ENCODE peak calls at places on chromosomes 12 and 14, in nine cellular contexts. B, S, A, G, M, O, Q, F and X are unnamed samples.

GRCh38 chr14:22549981-22550670 is 38.9 kb downstream of the DAD1 start:
- DNase-seq in S (peak), M (peak), F (no peak), O (no peak), Q (peak), B (peak), A (no peak), G (no peak), X (peak)

GRCh38 chr14:35140718-35141581 is 18.6 kb downstream of the PRORP start:
- DNase-seq in G (no peak), M (no peak), Q (no peak), B (no peak), O (peak), A (no peak), F (no peak), S (peak), X (peak)

GRCh38 chr12:88052686-88053085 is 23.5 kb upstream of the C12orf50 start:
- DNase-seq in A (no peak), S (no peak), F (no peak), B (peak), G (peak), O (peak), Q (no peak), M (no peak), X (peak)

GRCh38 chr12:124713041-124713435 is 145.6 kb upstream of the NCOR2 start:
- DNase-seq in G (no peak), O (no peak), F (no peak), M (no peak), S (no peak), Q (no peak), B (no peak), A (no peak), X (no peak)

GRCh38 chr14:76929927-76930326 is 98.6 kb downstream of the IRF2BPL start:
- DNase-seq in O (no peak), Q (no peak), F (no peak), G (no peak), S (peak), B (no peak), A (no peak), M (peak), X (no peak)

GRCh38 chr12:106247731-106248176 is at the start of gene CKAP4:
- DNase-seq in G (no peak), M (peak), B (peak), O (peak), Q (peak), A (no peak), F (peak), S (peak), X (peak)

GRCh38 chr14:30142216-30142615 is 214.6 kb upstream of the PRKD1 start:
- DNase-seq in S (no peak), A (no peak), B (no peak), Q (no peak), O (no peak), M (no peak), F (no peak), G (no peak), X (no peak)

GRCh38 chr12:34303091-34303870 is 281.0 kb downstream of the ALG10 start:
- DNase-seq in Q (no peak), G (no peak), F (no peak), A (no peak), O (no peak), B (no peak), M (no peak), S (no peak), X (no peak)

GRCh38 chr14:73753887-73754880 is 40.0 kb upstream of the PNMA1 start:
- DNase-seq in O (peak), G (peak), B (no peak), S (no peak), F (no peak), A (no peak), M (no peak), Q (no peak), X (no peak)

GRCh38 chr14:86640288-86640687 is 1110.3 kb downstream of the FLRT2 start:
- DNase-seq in F (no peak), B (no peak), M (no peak), G (no peak), Q (no peak), S (no peak), O (no peak), A (no peak), X (no peak)

GRCh38 chr14:34232790-34233189 is 229.2 kb downstream of the SPTSSA start:
- DNase-seq in Q (no peak), F (no peak), A (no peak), O (no peak), B (no peak), G (no peak), S (no peak), M (no peak), X (no peak)

GRCh38 chr12:105822131-105823103 is 316.3 kb downstream of the NUAK1 start:
- DNase-seq in A (no peak), Q (no peak), B (no peak), M (no peak), F (no peak), S (no peak), O (no peak), G (no peak), X (peak)

GRCh38 chr14:29643415-29644206 is 284.0 kb downstream of the PRKD1 start:
- DNase-seq in A (no peak), M (no peak), G (no peak), F (no peak), Q (no peak), B (no peak), S (no peak), O (peak), X (peak)

GRCh38 chr14:30195946-30196345 is 268.3 kb upstream of the PRKD1 start:
- DNase-seq in B (no peak), S (no peak), F (no peak), G (no peak), A (no peak), M (no peak), O (no peak), Q (no peak), X (peak)

GRCh38 chr12:67915335-67915851 is 73.9 kb upstream of the IFNG-AS1 start:
- DNase-seq in M (no peak), O (no peak), Q (no peak), G (no peak), B (no peak), F (no peak), A (no peak), S (no peak), X (no peak)

GRCh38 chr14:43359317-43359716 is 1147.8 kb downstream of the FSCB start:
- DNase-seq in M (no peak), F (no peak), O (no peak), A (no peak), Q (no peak), G (no peak), B (no peak), S (no peak), X (no peak)

GRCh38 chr14:100580316-100581227 is 6.6 kb downstream of the BEGAIN start:
- DNase-seq in A (no peak), G (no peak), Q (no peak), M (no peak), F (no peak), O (no peak), S (no peak), B (no peak), X (no peak)

GRCh38 chr14:77580964-77581505 is 35.4 kb downstream of the SPTLC2 start:
- DNase-seq in M (no peak), S (peak), G (no peak), Q (no peak), F (no peak), O (peak), B (peak), A (no peak), X (peak)

GRCh38 chr14:24347140-24347539 is 7.3 kb upstream of the RIPK3 start:
- DNase-seq in G (no peak), S (no peak), O (no peak), M (no peak), F (no peak), Q (no peak), B (no peak), A (no peak), X (no peak)

GRCh38 chr12:43676183-43676813 is 82.3 kb downstream of the PUS7L start:
- DNase-seq in B (no peak), M (no peak), S (no peak), F (peak), Q (no peak), A (no peak), O (peak), G (no peak), X (no peak)

GRCh38 chr12:124259168-124260066 is 35.5 kb upstream of the RFLNA start:
- DNase-seq in S (no peak), F (no peak), A (no peak), M (no peak), B (peak), G (no peak), O (no peak), Q (no peak), X (peak)

GRCh38 chr12:112677050-112677765 is 114.3 kb upstream of the RPH3A start:
- DNase-seq in B (no peak), S (no peak), A (no peak), Q (no peak), O (no peak), F (no peak), M (no peak), G (no peak), X (no peak)

GRCh38 chr12:67457799-67458680 is 188.9 kb downstream of the CAND1 start:
- DNase-seq in Q (no peak), M (no peak), A (no peak), S (no peak), F (no peak), O (peak), B (no peak), G (no peak), X (no peak)

GRCh38 chr12:57735952-57736742 is 2.4 kb downstream of the AGAP2 start:
- DNase-seq in S (no peak), B (no peak), O (peak), M (no peak), A (no peak), Q (no peak), F (no peak), G (peak), X (no peak)

GRCh38 chr12:4814485-4814884 is 94.3 kb downstream of the GALNT8 start:
- DNase-seq in Q (no peak), S (no peak), B (no peak), A (no peak), O (no peak), M (no peak), F (no peak), G (no peak), X (no peak)

GRCh38 chr12:117662220-117662619 is 300.8 kb upstream of the NOS1 start:
- DNase-seq in B (no peak), G (no peak), S (no peak), Q (no peak), M (no peak), F (no peak), O (no peak), A (no peak), X (no peak)

GRCh38 chr14:54902143-54902520 is 494 bp downstream of the GCH1 start:
- DNase-seq in O (peak), Q (peak), G (peak), M (peak), F (peak), S (peak), B (peak), A (no peak), X (peak)

GRCh38 chr14:99265571-99265970 is 6.4 kb downstream of the BCL11B start:
- DNase-seq in S (peak), Q (no peak), B (no peak), O (no peak), G (no peak), F (no peak), A (no peak), M (no peak), X (no peak)

GRCh38 chr12:59803735-59804134 is 207.9 kb downstream of the SLC16A7 start:
- DNase-seq in S (no peak), Q (no peak), G (no peak), B (no peak), M (no peak), A (no peak), F (no peak), O (peak), X (peak)

GRCh38 chr14:79809849-79810612 is 401.3 kb downstream of the DIO2 start:
- DNase-seq in G (peak), Q (no peak), M (no peak), O (peak), S (no peak), B (peak), A (no peak), F (peak), X (peak)

GRCh38 chr14:87952307-87953094 is 40.5 kb downstream of the GALC start:
- DNase-seq in A (no peak), B (no peak), Q (no peak), G (no peak), M (no peak), S (peak), F (no peak), O (no peak), X (no peak)

GRCh38 chr12:56300644-56301464 is 724 bp upstream of the CS start:
- DNase-seq in A (no peak), F (no peak), G (no peak), M (no peak), S (peak), Q (no peak), O (no peak), B (no peak), X (no peak)